ENCODE peak calls at places on chromosomes 12 and 14, in nine cellular contexts. V is iris pigment epithelial cell; E is SHP77; Z is NCI-H510A; C is effector memory CD4-positive, alpha-beta T cell; J is NCI-H1105 treated with DMSO at 0.1 percent for 48 hours; G is activated gamma-delta T cell treated with anti-CD3 and anti-CD28 coated beads, Interleukin-2, amount 50 U/mL, for 16 hours; A is GM03348; H is thoracic aorta. Y is an unnamed sample.

GRCh38 chr12:44246481-44247105 is 410.7 kb downstream of the TMEM117 start:
- DNase-seq in E (no peak), Z (no peak), A (no peak), V (no peak), C (no peak), G (no peak), H (no peak), J (no peak), Y (no peak)

GRCh38 chr12:104377507-104377812 is 73.9 kb downstream of the EID3 start:
- DNase-seq in A (no peak), G (no peak), Z (no peak), J (no peak), C (no peak), V (no peak), H (no peak), E (no peak), Y (no peak)

GRCh38 chr14:71475916-71476315 is 456.3 kb upstream of the RGS6 start:
- DNase-seq in A (no peak), V (no peak), H (no peak), Z (no peak), C (no peak), J (no peak), E (peak; percentile 27), G (no peak), Y (no peak)

GRCh38 chr14:39731912-39732311 is 299.7 kb upstream of the FBXO33 start:
- DNase-seq in V (no peak), E (no peak), H (no peak), A (no peak), C (no peak), G (no peak), J (no peak), Z (no peak), Y (no peak)

GRCh38 chr14:52033131-52033642 is 35.7 kb downstream of the NID2 start:
- DNase-seq in C (no peak), H (no peak), Z (no peak), J (no peak), V (peak; percentile 67), G (no peak), A (peak; percentile 48), E (no peak), Y (peak; percentile 46)

GRCh38 chr12:57726884-57727757 is 11.4 kb downstream of the AGAP2 start:
- DNase-seq in H (no peak), E (peak; percentile 59), G (no peak), C (no peak), A (no peak), Z (no peak), J (no peak), V (peak; percentile 48), Y (peak; percentile 28)

GRCh38 chr14:69487226-69487625 is 2.7 kb downstream of the PLEKHD1 start:
- DNase-seq in J (no peak), Z (no peak), H (no peak), A (no peak), C (no peak), V (no peak), E (no peak), G (no peak), Y (no peak)

GRCh38 chr12:75305412-75306332 is 24.5 kb downstream of the CAPS2 start:
- DNase-seq in J (no peak), E (no peak), G (no peak), V (no peak), Z (no peak), H (no peak), A (no peak), C (no peak), Y (no peak)

GRCh38 chr14:31692376-31692781 is 131.2 kb downstream of the NUBPL start:
- DNase-seq in C (no peak), J (peak; percentile 86), E (no peak), A (peak; percentile 33), H (no peak), V (peak; percentile 9), Z (no peak), G (no peak), Y (peak; percentile 33)

GRCh38 chr12:126107659-126108058 is 1042.4 kb downstream of the AACS start:
- DNase-seq in C (no peak), Z (no peak), V (no peak), A (no peak), H (no peak), E (no peak), J (no peak), G (no peak), Y (no peak)

GRCh38 chr14:61719344-61720301 is 24.3 kb downstream of the HIF1A start:
- DNase-seq in Z (no peak), E (no peak), J (no peak), G (no peak), C (no peak), V (no peak), H (no peak), A (no peak), Y (no peak)

GRCh38 chr12:50580436-50580835 is 75.7 kb downstream of the DIP2B start:
- DNase-seq in J (no peak), C (no peak), A (no peak), E (no peak), Z (no peak), G (no peak), V (no peak), H (no peak), Y (no peak)

GRCh38 chr12:1313906-1314305 is 280.5 kb downstream of the FBXL14 start:
- DNase-seq in C (no peak), G (no peak), H (no peak), E (no peak), A (no peak), Z (no peak), J (no peak), V (peak; percentile 6), Y (no peak)